ENCODE peak calls at places on chromosomes 12 and 14, in six cellular contexts. O is IMR-90, M is H1, L is neuronal stem cell, D is mesendoderm, G is trophoblast cell. S is an unnamed sample.

GRCh38 chr12:111248221-111248620 is 120.7 kb downstream of the PHETA1 start:
- DNase-seq in O (no peak), M (no peak), L (no peak), D (peak), G (no peak), S (no peak)

GRCh38 chr12:49912345-49912744 is 8.6 kb upstream of the FAIM2 start:
- DNase-seq in O (no peak), M (no peak), L (no peak), D (no peak), G (no peak), S (no peak)

GRCh38 chr12:3641428-3641883 is 111.5 kb downstream of the CRACR2A start:
- DNase-seq in O (peak), M (no peak), L (no peak), D (peak), G (peak), S (peak)

GRCh38 chr14:60648934-60649814 is at the start of gene SIX1:
- DNase-seq in O (peak), M (peak), L (peak), D (peak), G (peak), S (peak)

GRCh38 chr12:68236421-68237059 is 10.9 kb upstream of the IL26 start:
- DNase-seq in O (no peak), M (no peak), L (no peak), D (no peak), G (no peak), S (no peak)

GRCh38 chr12:65776994-65777393 is 47.3 kb upstream of the HMGA2 start:
- DNase-seq in O (no peak), M (no peak), L (no peak), D (no peak), G (no peak), S (no peak)

GRCh38 chr12:100995201-100995600 is 200.6 kb downstream of the ANO4 start:
- DNase-seq in O (peak), M (no peak), L (peak), D (peak), G (no peak), S (no peak)

GRCh38 chr12:56079729-56080555 is at the start of gene ERBB3:
- DNase-seq in O (peak), M (peak), L (peak), D (peak), G (peak), S (peak)

GRCh38 chr12:78568326-78569020 is 296.1 kb upstream of the SYT1 start:
- DNase-seq in O (peak), M (no peak), L (peak), D (no peak), G (no peak), S (peak)

GRCh38 chr12:93002278-93003054 is 73.4 kb upstream of the EEA1 start:
- DNase-seq in O (peak), M (no peak), L (no peak), D (no peak), G (peak), S (peak)

GRCh38 chr14:24734917-24735500 is 101.0 kb upstream of the GZMB start:
- DNase-seq in O (peak), M (no peak), L (peak), D (peak), G (no peak), S (peak)

GRCh38 chr14:36655963-36656768 is 5.5 kb upstream of the PAX9 start:
- DNase-seq in O (no peak), M (peak), L (no peak), D (peak), G (no peak), S (peak)

GRCh38 chr12:5923043-5923605 is 21.9 kb downstream of the ANO2 start:
- DNase-seq in O (no peak), M (no peak), L (no peak), D (no peak), G (no peak), S (no peak)

GRCh38 chr14:21940887-21941855 is 267.6 kb upstream of the OR4E1 start:
- DNase-seq in O (peak), M (no peak), L (peak), D (peak), G (no peak), S (peak)

GRCh38 chr12:51395283-51396230 is 4.4 kb upstream of the GALNT6 start:
- DNase-seq in O (no peak), M (no peak), L (no peak), D (peak), G (no peak), S (no peak)

GRCh38 chr12:89864419-89864818 is 155.8 kb upstream of the ATP2B1 start:
- DNase-seq in O (no peak), M (no peak), L (no peak), D (no peak), G (no peak), S (peak)

GRCh38 chr12:91133871-91134270 is 22.6 kb upstream of the LUM start:
- DNase-seq in O (peak), M (no peak), L (no peak), D (no peak), G (no peak), S (peak)

GRCh38 chr14:81042431-81042830 is 87.0 kb downstream of the TSHR start:
- DNase-seq in O (no peak), M (no peak), L (no peak), D (no peak), G (no peak), S (no peak)

GRCh38 chr14:90816686-90817436 is 631 bp upstream of the TTC7B start:
- DNase-seq in O (no peak), M (peak), L (no peak), D (no peak), G (no peak), S (no peak)

GRCh38 chr12:46384451-46385301 is 12.1 kb upstream of the SLC38A2 start:
- DNase-seq in O (no peak), M (no peak), L (no peak), D (no peak), G (no peak), S (peak)

GRCh38 chr12:18849080-18849479 is 111.2 kb downstream of the CAPZA3 start:
- DNase-seq in O (peak), M (no peak), L (no peak), D (peak), G (no peak), S (peak)

GRCh38 chr12:108101605-108102175 is 27.4 kb upstream of the WSCD2 start:
- DNase-seq in O (no peak), M (no peak), L (no peak), D (no peak), G (no peak), S (no peak)
- H2AK5ac ChIP-seq in O (no peak), M (no peak), L (no peak), D (no peak), G (no peak), S (no peak)

GRCh38 chr12:128817115-128818015 is 6.4 kb downstream of the SLC15A4 start:
- DNase-seq in O (peak), M (no peak), L (no peak), D (peak), G (no peak), S (peak)
- H3K4me3 ChIP-seq in O (no peak), M (no peak), L (no peak), D (no peak), G (no peak), S (peak)

DNA sequence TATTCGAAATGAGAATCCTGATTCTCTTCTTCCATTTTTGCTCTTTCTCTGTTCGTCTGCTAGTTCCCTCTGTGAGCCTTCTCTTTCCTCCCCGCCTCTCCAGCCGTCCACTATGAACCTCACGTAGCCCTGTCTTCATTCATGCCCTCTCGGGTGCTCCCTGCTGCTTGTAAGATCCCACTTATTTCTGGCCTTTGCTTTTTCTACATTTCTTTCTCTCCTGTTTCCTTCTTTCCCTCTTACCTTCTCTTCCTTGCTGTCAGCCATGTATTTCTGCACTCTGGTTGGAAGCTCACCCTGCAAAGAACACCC is 85.9 kb downstream of the SAMD4A start:
- DNase-seq in O (no peak), M (no peak), L (no peak), D (peak), G (no peak), S (no peak)
- H2AK5ac ChIP-seq in O (peak), M (peak), L (no peak), D (no peak), G (peak), S (peak)

DNA sequence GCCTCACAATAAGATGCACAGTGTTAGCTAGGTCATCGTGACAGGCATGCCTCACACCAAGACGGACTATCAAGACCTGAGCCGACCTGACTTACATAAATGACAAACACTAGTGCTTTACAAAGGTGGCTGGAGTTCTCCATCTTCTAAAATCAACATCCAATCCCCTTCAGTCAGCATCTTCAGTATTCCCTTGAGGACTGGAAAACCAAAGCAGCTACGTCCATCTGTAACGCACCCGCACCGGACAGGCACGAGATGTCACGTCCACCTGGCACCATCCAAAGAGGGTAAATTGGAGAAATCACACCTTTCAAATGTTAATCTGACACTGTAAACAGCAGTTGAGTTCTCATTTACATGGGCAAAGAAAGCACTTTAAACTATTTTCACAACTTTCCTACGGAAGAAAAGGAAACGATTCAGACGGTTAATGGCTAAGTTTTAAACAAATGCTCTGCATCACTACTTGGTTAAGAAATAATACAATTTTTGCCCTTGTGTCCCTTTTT is 130.2 kb downstream of the PRICKLE1 start:
- DNase-seq in O (no peak), M (peak), L (no peak), D (no peak), G (no peak), S (no peak)
- H3K4me3 ChIP-seq in O (no peak), M (no peak), L (no peak), D (no peak), G (no peak), S (no peak)

GRCh38 chr12:31369712-31370521 is 44.0 kb upstream of the SINHCAF start:
- DNase-seq in O (peak), M (no peak), L (peak), D (peak), G (peak), S (peak)
- H2AK5ac ChIP-seq in O (no peak), M (peak), L (peak), D (peak), G (peak), S (no peak)

DNA sequence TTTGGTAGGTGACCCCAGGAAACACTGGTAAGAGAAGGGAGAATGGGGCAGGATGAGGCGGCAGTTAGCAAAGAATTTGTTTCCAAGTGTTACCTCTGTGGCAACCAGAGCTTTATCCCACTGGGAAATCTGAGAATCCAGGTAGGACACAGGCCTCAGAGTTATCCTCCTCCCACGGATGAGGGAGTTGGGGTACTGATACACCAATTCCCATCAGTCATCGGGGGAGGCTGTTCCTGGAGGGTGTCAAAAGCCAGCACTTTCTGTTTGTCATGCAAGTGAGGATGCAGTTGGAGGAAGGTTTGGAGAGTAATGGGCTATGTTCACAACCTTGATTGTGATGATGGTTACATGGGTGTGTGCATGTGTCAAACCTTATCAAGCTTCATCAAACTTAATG is 221.2 kb upstream of the SFSWAP start:
- DNase-seq in O (no peak), M (no peak), L (no peak), D (no peak), G (no peak), S (no peak)
- H3K4me3 ChIP-seq in O (no peak), M (no peak), L (no peak), D (no peak), G (no peak), S (no peak)

DNA sequence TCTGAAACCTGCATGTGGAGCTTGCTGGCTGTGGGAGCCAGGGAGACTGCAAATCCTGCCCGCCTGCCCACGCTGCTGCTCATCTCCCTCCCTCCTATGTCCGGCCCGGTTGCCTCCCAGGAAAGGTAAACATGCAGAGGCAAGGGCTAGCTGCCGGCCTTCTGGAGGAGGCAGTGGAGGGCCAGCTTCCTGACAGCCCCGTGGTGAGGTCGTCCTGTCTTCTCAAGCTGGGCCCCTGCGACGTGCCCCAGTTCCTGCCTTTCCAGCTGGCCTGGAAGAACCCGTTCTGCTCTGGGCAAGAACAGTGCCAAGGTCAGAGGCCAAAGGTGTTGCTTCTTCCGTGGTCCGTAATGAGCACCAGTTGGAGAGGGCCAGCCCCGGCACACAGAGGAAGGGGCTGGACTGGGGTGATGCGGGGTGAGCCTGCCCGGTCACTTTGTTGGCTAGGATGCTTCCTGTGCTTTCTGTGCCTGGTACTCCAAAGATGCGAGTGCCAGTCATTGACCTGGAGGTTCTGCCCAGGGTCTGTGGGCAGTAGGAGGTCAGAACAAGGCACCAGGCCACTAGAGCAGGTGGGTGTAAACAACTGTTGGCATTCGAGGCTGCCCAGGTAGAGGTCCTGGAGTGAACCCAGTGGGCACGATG is 25.3 kb downstream of the TPCN1 start:
- DNase-seq in O (peak), M (peak), L (no peak), D (peak), G (peak), S (no peak)
- H2AK5ac ChIP-seq in O (peak), M (peak), L (peak), D (no peak), G (peak), S (peak)

DNA sequence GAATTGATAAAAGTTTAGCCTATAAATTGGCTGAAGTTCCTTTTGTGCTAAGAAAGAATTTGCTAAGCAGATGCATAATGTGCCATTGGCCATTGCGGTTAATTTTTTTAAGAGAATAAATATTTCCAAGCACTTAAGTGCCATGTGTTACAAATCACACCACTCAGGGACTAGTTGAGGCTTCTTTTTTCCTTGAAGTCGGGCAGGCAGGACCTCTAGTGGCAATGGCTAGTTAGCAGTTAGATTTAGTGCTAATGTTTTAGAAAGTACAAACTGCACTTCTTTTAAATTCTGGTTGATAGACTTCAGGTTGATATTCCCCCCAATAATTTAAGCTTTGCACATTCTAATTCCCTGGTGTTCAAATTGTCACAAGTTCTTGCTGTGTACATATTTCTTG is 294.3 kb downstream of the APAF1 start:
- DNase-seq in O (peak), M (no peak), L (peak), D (peak), G (no peak), S (peak)
- H3K4me3 ChIP-seq in O (no peak), M (no peak), L (no peak), D (no peak), G (no peak), S (no peak)

GRCh38 chr14:59101441-59101840 is 87.0 kb upstream of the DAAM1 start:
- DNase-seq in O (peak), M (no peak), L (no peak), D (no peak), G (no peak), S (no peak)
- H2AK5ac ChIP-seq in O (peak), M (no peak), L (no peak), D (no peak), G (no peak), S (no peak)

GRCh38 chr14:102158797-102159196 is 19.1 kb downstream of the WDR20 start:
- DNase-seq in O (no peak), M (no peak), L (no peak), D (no peak), G (no peak), S (no peak)

GRCh38 chr14:102157346-102157745 is 17.6 kb downstream of the WDR20 start:
- DNase-seq in O (no peak), M (no peak), L (no peak), D (no peak), G (no peak), S (no peak)

GRCh38 chr14:102150636-102151195 is 11.0 kb downstream of the WDR20 start:
- DNase-seq in O (no peak), M (no peak), L (no peak), D (no peak), G (no peak), S (no peak)

GRCh38 chr14:102154121-102154520 is 14.4 kb downstream of the WDR20 start:
- DNase-seq in O (no peak), M (no peak), L (no peak), D (no peak), G (no peak), S (no peak)

GRCh38 chr14:102155150-102155549 is 15.5 kb downstream of the WDR20 start:
- DNase-seq in O (peak), M (no peak), L (peak), D (peak), G (no peak), S (peak)
- H3K4me3 ChIP-seq in O (no peak), M (no peak), L (no peak), D (no peak), G (no peak), S (no peak)